ENCODE peak calls at places on chromosomes 13 and 19, in five cellular contexts. O, Z, U, N and S are unnamed samples.

GRCh38 chr19:33323093-33323820 is 20.9 kb upstream of the CEBPA start:
- DNase-seq in O (no peak), Z (no peak), U (no peak), N (no peak), S (no peak)

GRCh38 chr13:98866882-98867281 is 111.0 kb downstream of the DOCK9 start:
- DNase-seq in O (no peak), Z (no peak), U (no peak), N (no peak), S (no peak)

GRCh38 chr19:628168-628567 is 5.2 kb downstream of the POLRMT start:
- DNase-seq in O (no peak), Z (no peak), U (no peak), N (no peak), S (peak; percentile 7)

GRCh38 chr19:32438751-32439150 is 33.2 kb downstream of the DPY19L3 start:
- DNase-seq in O (no peak), Z (no peak), U (no peak), N (no peak), S (no peak)

GRCh38 chr13:111874981-111875380 is 192.0 kb upstream of the SOX1 start:
- DNase-seq in O (no peak), Z (no peak), U (no peak), N (no peak), S (no peak)

GRCh38 chr13:51823351-51823750 is 19.4 kb upstream of the DHRS12 start:
- DNase-seq in O (no peak), Z (no peak), U (no peak), N (no peak), S (no peak)

GRCh38 chr19:2011169-2011568 is 4.3 kb downstream of the BTBD2 start:
- DNase-seq in O (no peak), Z (no peak), U (no peak), N (no peak), S (no peak)

GRCh38 chr13:107211073-107211472 is 643.1 kb upstream of the ARGLU1 start:
- DNase-seq in O (no peak), Z (peak; percentile 30), U (peak; percentile 59), N (peak; percentile 96), S (peak; percentile 98)

GRCh38 chr19:53102701-53103140 is 501 bp downstream of the ZNF160 start:
- DNase-seq in O (no peak), Z (no peak), U (peak; percentile 50), N (peak; percentile 78), S (peak; percentile 76)

GRCh38 chr19:15297416-15298224 is 34.7 kb downstream of the BRD4 start:
- DNase-seq in O (no peak), Z (no peak), U (peak; percentile 65), N (peak; percentile 66), S (peak; percentile 68)

GRCh38 chr19:16197188-16197621 is 506 bp upstream of the AP1M1 start:
- DNase-seq in O (no peak), Z (no peak), U (peak; percentile 54), N (peak; percentile 96), S (peak; percentile 83)

GRCh38 chr19:31570718-31571117 is 221.5 kb upstream of the TSHZ3 start:
- DNase-seq in O (no peak), Z (no peak), U (no peak), N (no peak), S (no peak)

GRCh38 chr19:19627716-19628498 is at the start of gene LPAR2:
- DNase-seq in O (no peak), Z (peak; percentile 40), U (peak; percentile 53), N (peak; percentile 36), S (peak; percentile 28)

GRCh38 chr19:43913383-43913782 is 21.7 kb downstream of the ZNF45 start:
- DNase-seq in O (no peak), Z (no peak), U (no peak), N (no peak), S (no peak)

GRCh38 chr13:63449549-63449948 is 2033.9 kb upstream of the PCDH20 start:
- DNase-seq in O (no peak), Z (no peak), U (no peak), N (no peak), S (no peak)

GRCh38 chr13:56735537-56735942 is 405.2 kb upstream of the PRR20A start:
- DNase-seq in O (no peak), Z (no peak), U (no peak), N (no peak), S (no peak)

GRCh38 chr13:85853901-85854663 is 54.9 kb upstream of the SLITRK6 start:
- DNase-seq in O (no peak), Z (no peak), U (no peak), N (no peak), S (no peak)

GRCh38 chr13:20190481-20191310 is 2.0 kb downstream of the GJB2 start:
- DNase-seq in O (no peak), Z (peak; percentile 45), U (peak; percentile 85), N (peak; percentile 89), S (peak; percentile 16)

GRCh38 chr13:113297370-113297871 is 382 bp downstream of the LAMP1 start:
- DNase-seq in O (no peak), Z (no peak), U (peak; percentile 49), N (peak; percentile 56), S (peak; percentile 48)

GRCh38 chr13:97254809-97255208 is 32.7 kb downstream of the MBNL2 start:
- DNase-seq in O (no peak), Z (no peak), U (peak; percentile 88), N (peak; percentile 84), S (no peak)

GRCh38 chr19:28948531-28948930 is 264.4 kb downstream of the UQCRFS1 start:
- DNase-seq in O (no peak), Z (no peak), U (no peak), N (peak; percentile 51), S (peak; percentile 11)

GRCh38 chr19:13937479-13938360 is 497 bp downstream of the PODNL1 start:
- DNase-seq in O (no peak), Z (no peak), U (no peak), N (peak; percentile 67), S (peak; percentile 63)

GRCh38 chr19:392375-392970 is 16.5 kb downstream of the C2CD4C start:
- DNase-seq in O (no peak), Z (no peak), U (no peak), N (no peak), S (peak; percentile 18)

GRCh38 chr13:34772881-34773280 is 169.2 kb upstream of the NBEA start:
- DNase-seq in O (no peak), Z (no peak), U (no peak), N (no peak), S (no peak)

GRCh38 chr19:51020988-51021651 is 1.6 kb upstream of the KLK10 start:
- DNase-seq in O (no peak), Z (no peak), U (peak; percentile 76), N (peak; percentile 69), S (peak; percentile 45)

GRCh38 chr13:36666482-36667264 is 7.1 kb upstream of the SERTM1 start:
- DNase-seq in O (no peak), Z (no peak), U (no peak), N (no peak), S (no peak)

GRCh38 chr13:75178436-75178835 is 303.5 kb downstream of the TBC1D4 start:
- DNase-seq in O (no peak), Z (no peak), U (peak; percentile 16), N (peak; percentile 18), S (no peak)

GRCh38 chr13:100987993-100988392 is 313.4 kb upstream of the TMTC4 start:
- DNase-seq in O (no peak), Z (no peak), U (no peak), N (peak; percentile 44), S (peak; percentile 27)

GRCh38 chr19:31730270-31730669 is 381.0 kb upstream of the TSHZ3 start:
- DNase-seq in O (no peak), Z (no peak), U (no peak), N (no peak), S (no peak)

DNA sequence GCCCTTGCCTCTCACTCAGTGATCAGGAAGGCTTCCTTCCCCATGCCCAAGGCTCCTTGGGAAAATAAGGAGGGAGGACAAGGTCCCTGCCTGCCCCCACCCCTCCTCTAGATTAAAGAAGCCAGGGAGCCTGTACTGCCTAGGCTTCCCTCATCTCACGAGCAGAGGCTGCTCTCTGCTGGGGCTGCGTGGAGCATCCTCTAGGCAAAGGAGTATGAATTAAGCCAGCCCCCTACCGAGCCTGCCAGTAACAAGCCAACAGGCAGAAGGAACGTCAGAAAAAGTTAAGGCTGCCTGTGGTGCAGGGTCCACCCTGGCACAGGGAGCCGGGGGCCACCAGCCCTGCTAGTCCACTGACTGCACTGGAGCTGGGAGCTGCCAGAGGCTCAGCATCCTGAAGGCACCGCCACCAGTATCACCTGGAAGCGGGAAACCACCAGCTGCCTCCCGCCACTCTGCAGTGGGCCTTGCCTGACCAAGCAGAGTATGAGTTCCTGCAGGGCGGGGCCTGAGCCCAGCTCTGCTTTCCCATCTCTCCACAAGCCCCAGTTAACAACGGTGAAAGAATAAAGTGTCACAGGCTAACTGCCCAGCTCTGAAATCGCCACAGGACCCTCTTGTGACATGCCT is 6.8 kb downstream of the NAPA start:
- DNase-seq in O (no peak), Z (no peak), U (no peak), N (no peak), S (no peak)
- H3K4me1 ChIP-seq in O (peaks cover 3% of the 10 kb centered on the region), Z (peaks cover 43% of the 10 kb centered on the region), U (peaks cover 25% of the 10 kb centered on the region), N (peaks cover 27% of the 10 kb centered on the region), S (peaks cover 46% of the 10 kb centered on the region)

GRCh38 chr19:40091205-40092129 is 724 bp upstream of the ZNF780A start:
- DNase-seq in O (no peak), Z (no peak), U (no peak), N (peak; percentile 4), S (no peak)
- H3K9ac ChIP-seq in O (peak overlapping the region; percentile 86), Z (peak overlapping the region; percentile 76), U (peak overlapping the region; percentile 73), N (peak overlapping the region; percentile 89), S (peak overlapping the region; percentile 94)

GRCh38 chr19:48627211-48627864 is 8.0 kb downstream of the SPHK2 start:
- DNase-seq in O (no peak), Z (no peak), U (peak; percentile 71), N (no peak), S (no peak)
- H3K4me1 ChIP-seq in O (peaks cover 12% of the 10 kb centered on the region), Z (peaks cover 20% of the 10 kb centered on the region), U (peaks cover 18% of the 10 kb centered on the region), N (peaks cover 7% of the 10 kb centered on the region), S (peaks cover 24% of the 10 kb centered on the region)

GRCh38 chr19:45455707-45456499 is 11.9 kb upstream of the FOSB start:
- DNase-seq in O (no peak), Z (no peak), U (peak; percentile 98), N (peak; percentile 99), S (peak; percentile 99)
- H3K9ac ChIP-seq in O (peak overlapping the region; percentile 2), Z (peak overlapping the region; percentile 92), U (peak overlapping the region; percentile 62), N (peak overlapping the region; percentile 81), S (peak overlapping the region; percentile 29)